ENCODE peak calls at places on chromosome 17, in six cellular contexts. Q, S, M, H, J and V are unnamed samples.

GRCh38 chr17:6701719-6702118 is 11.4 kb downstream of the SLC13A5 start:
- DNase-seq in Q (no peak), S (no peak), M (peak), H (no peak), J (peak), V (peak)

GRCh38 chr17:33292184-33292980 is 713 bp downstream of the ASIC2 start:
- DNase-seq in Q (no peak), S (no peak), M (no peak), H (peak), J (peak), V (peak)

GRCh38 chr17:56593073-56593740 is at the start of gene NOG:
- DNase-seq in Q (peak), S (no peak), M (no peak), H (peak), J (peak), V (peak)

GRCh38 chr17:12977008-12977751 is 40.6 kb downstream of the ELAC2 start:
- DNase-seq in Q (no peak), S (no peak), M (no peak), H (peak), J (peak), V (no peak)

GRCh38 chr17:9924735-9925191 is 19.7 kb upstream of the RCVRN start:
- DNase-seq in Q (no peak), S (peak), M (no peak), H (peak), J (no peak), V (peak)

GRCh38 chr17:77948690-77949114 is 9.8 kb upstream of the TNRC6C start:
- DNase-seq in Q (no peak), S (no peak), M (no peak), H (peak), J (no peak), V (peak)

GRCh38 chr17:28406478-28406824 is 439 bp upstream of the SLC46A1 start:
- DNase-seq in Q (peak), S (no peak), M (no peak), H (no peak), J (no peak), V (no peak)

GRCh38 chr17:21214777-21215541 is 998 bp upstream of the TMEM11 start:
- DNase-seq in Q (no peak), S (no peak), M (peak), H (no peak), J (peak), V (peak)

GRCh38 chr17:34999456-34999855 is 19.1 kb downstream of the LIG3 start:
- DNase-seq in Q (no peak), S (no peak), M (no peak), H (no peak), J (no peak), V (no peak)

GRCh38 chr17:36661688-36662087 is 60.3 kb downstream of the MRM1 start:
- DNase-seq in Q (no peak), S (no peak), M (no peak), H (no peak), J (no peak), V (no peak)

GRCh38 chr17:59730268-59730834 is 22.9 kb downstream of the VMP1 start:
- DNase-seq in Q (no peak), S (no peak), M (no peak), H (no peak), J (no peak), V (no peak)

GRCh38 chr17:39944393-39944711 is 16.8 kb downstream of the LRRC3C start:
- DNase-seq in Q (no peak), S (no peak), M (no peak), H (no peak), J (no peak), V (no peak)
- TF ChIP-seq CTCF in Q (no peak), S (no peak), M (no peak), H (no peak), J (no peak), V (no peak)

GRCh38 chr17:11909348-11909747 is 87.9 kb downstream of the ZNF18 start:
- DNase-seq in Q (no peak), S (no peak), M (no peak), H (no peak), J (peak), V (peak)
- TF ChIP-seq CTCF in Q (no peak), S (peak), M (no peak), H (no peak), J (peak), V (peak)

DNA sequence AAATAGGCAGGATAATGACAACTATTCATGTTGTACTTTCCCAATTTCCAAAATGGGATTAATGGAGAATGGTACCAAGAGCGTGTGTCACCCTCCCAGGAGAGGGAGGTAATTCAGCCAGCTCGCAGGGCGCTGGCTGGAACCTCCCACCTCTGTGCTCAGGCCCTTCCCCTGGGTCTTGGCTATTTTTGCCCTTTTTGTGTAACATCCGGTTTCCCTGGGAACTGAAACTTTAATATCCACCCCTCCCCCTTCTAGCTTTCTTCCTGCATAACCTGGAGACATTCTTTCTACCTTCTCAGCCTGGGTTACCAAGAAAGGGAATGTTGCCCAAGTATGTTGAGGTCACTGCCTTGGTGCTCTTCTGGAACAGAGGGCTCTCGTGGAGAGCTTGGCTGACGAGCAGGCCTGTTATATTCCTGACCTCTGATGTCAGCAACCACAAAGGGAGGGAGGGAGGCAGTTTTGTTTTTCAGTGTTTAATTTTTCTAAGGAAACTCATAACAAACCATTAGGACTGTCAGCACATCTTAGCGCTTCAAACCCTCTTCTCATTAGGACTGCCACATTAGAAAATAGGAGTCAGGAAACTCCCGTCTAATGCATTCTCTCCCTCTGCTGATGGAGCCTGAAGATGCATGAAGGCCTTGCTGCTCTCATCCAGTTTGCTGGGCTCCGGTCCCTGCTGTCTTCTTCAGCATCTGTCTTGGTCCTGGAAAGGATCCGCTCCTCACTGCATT is 25.6 kb downstream of the ITGB3 start:
- DNase-seq in Q (peak), S (peak), M (peak), H (peak), J (no peak), V (no peak)
- TF ChIP-seq CTCF in Q (no peak), S (no peak), M (no peak), H (peak), J (no peak), V (no peak)

DNA sequence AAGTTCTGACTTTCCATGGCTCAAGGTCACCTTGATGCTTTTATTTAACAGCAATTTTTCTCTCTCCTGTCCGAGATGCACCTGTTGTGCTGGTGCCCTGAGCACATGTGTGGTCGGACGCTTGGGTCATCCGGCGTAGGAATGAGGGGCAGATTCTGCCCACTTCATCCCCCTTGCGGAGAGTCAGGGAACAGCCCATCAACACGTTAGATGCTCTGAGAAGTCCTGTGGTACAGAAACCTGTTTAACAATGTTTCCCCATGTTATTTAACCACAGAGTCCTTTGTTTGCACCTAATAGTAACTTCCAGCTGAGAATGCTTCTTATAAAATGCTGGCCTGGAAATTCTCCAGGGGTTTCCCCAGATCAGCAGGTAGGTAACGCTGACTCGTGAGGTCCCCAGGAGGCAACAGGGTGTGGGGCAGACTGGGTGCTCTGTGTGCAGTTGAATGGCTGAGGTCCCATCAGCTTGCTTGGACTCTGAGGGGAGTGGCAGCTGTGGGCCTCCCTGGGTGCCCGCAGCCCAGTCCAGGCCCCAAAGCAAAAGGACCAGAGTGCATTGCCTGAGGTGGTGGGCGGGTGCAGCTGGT is 17.8 kb downstream of the DOC2B start:
- DNase-seq in Q (no peak), S (no peak), M (no peak), H (no peak), J (peak), V (no peak)
- TF ChIP-seq CTCF in Q (no peak), S (peak), M (no peak), H (no peak), J (peak), V (peak)

GRCh38 chr17:54085934-54086333 is 263.2 kb downstream of the KIF2B start:
- DNase-seq in Q (peak), S (no peak), M (no peak), H (no peak), J (peak), V (peak)
- TF ChIP-seq CTCF in Q (no peak), S (no peak), M (no peak), H (no peak), J (no peak), V (no peak)

GRCh38 chr17:58631523-58632323 is 60.1 kb downstream of the TEX14 start:
- DNase-seq in Q (peak), S (peak), M (peak), H (peak), J (peak), V (peak)
- TF ChIP-seq CTCF in Q (peak), S (no peak), M (no peak), H (peak), J (no peak), V (no peak)

GRCh38 chr17:29962656-29963055 is 21.2 kb downstream of the EFCAB5 start:
- DNase-seq in Q (no peak), S (no peak), M (no peak), H (no peak), J (no peak), V (no peak)

GRCh38 chr17:29956225-29956624 is 14.8 kb downstream of the EFCAB5 start:
- DNase-seq in Q (no peak), S (no peak), M (no peak), H (no peak), J (no peak), V (no peak)

GRCh38 chr17:29959658-29960337 is 18.4 kb downstream of the EFCAB5 start:
- DNase-seq in Q (no peak), S (no peak), M (no peak), H (peak), J (no peak), V (no peak)

GRCh38 chr17:29954405-29954804 is 13.0 kb downstream of the EFCAB5 start:
- DNase-seq in Q (no peak), S (no peak), M (no peak), H (no peak), J (no peak), V (no peak)

DNA sequence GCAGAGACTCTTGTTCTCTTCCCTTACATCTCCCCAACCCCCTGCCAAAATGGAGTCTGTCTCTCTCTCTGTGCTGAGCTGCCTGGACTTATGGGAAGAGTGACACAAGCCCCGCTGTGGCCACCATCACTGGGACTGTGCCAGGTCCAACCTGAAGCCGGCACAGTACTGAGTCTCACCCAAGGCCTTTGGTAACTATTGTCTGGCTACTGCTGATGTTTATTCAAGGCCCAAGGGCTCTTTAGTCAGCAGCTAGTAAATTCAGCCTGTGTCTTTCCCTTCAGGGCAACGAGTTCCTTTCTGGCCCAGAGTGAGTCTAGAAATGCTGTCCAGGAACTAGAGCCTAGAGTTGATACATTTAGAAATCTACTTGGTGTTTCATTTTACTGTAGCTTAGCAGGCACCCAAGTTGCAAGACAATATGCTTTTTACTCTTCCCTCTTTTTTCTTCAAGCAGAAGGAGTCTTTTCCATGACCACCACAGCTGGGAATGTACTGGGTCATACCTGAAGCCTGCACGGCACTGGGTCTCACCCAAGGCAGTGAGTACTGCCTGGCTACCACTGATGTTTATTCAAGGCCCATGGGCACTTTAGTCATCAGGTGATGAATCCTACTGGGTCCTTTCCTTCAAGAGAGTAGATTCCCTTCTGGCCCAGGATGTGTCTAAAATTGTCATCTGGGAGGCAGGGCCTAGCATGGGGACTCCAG is 17.7 kb downstream of the EFCAB5 start:
- DNase-seq in Q (no peak), S (no peak), M (no peak), H (peak), J (no peak), V (no peak)
- TF ChIP-seq CTCF in Q (no peak), S (no peak), M (no peak), H (no peak), J (no peak), V (no peak)

DNA sequence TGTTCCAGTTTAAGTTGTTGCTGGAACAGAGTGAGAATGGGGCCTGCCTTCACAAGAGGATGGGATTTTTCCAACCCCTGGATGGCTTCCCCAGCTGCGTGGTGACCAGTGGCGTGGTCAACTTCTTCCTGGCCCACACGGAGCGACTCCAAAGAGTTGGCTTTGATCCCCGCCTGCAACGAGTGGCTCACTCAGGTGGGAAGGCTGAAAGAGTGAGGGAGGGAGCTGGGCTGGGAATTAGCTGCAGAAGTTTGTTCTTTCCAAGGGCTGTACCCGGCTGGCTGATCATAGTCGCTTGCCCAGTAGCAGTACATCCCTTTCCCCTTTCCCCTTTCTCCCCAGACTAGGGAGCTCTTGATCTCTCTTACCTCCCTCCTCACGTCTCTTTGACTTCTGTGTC is 36.1 kb downstream of the B4GALNT2 start:
- DNase-seq in Q (no peak), S (no peak), M (no peak), H (no peak), J (no peak), V (no peak)
- TF ChIP-seq CTCF in Q (no peak), S (no peak), M (no peak), H (no peak), J (no peak), V (no peak)

GRCh38 chr17:42964161-42964932 is at the start of gene AARSD1:
- DNase-seq in Q (peak), S (peak), M (peak), H (peak), J (peak), V (peak)
- TF ChIP-seq CTCF in Q (no peak), S (no peak), M (no peak), H (no peak), J (no peak), V (no peak)